ENCODE peak calls at places on chromosome 20, in four cellular contexts. One of them, this sample, is unnamed.

GRCh38 chr20:57688864-57689263 is 21.0 kb downstream of the PMEPA1 start:
- DNase-seq in epithelial cell of esophagus: no peak
- DNase-seq in psoas muscle: peak
- DNase-seq in RPMI8226: no peak
- DNase-seq in this sample: no peak

GRCh38 chr20:18662279-18662678 is 74.4 kb downstream of the DTD1 start:
- DNase-seq in epithelial cell of esophagus: no peak
- DNase-seq in psoas muscle: no peak
- DNase-seq in RPMI8226: peak
- DNase-seq in this sample: no peak

GRCh38 chr20:61725145-61725544 is 340.5 kb downstream of the TAF4 start:
- DNase-seq in epithelial cell of esophagus: no peak
- DNase-seq in psoas muscle: no peak
- DNase-seq in RPMI8226: no peak
- DNase-seq in this sample: no peak

GRCh38 chr20:39019805-39020325 is 57.7 kb downstream of the DHX35 start:
- DNase-seq in epithelial cell of esophagus: no peak
- DNase-seq in psoas muscle: no peak
- DNase-seq in RPMI8226: peak
- DNase-seq in this sample: no peak

GRCh38 chr20:5041433-5041832 is 40.1 kb upstream of the SLC23A2 start:
- DNase-seq in epithelial cell of esophagus: no peak
- DNase-seq in psoas muscle: no peak
- DNase-seq in RPMI8226: no peak
- DNase-seq in this sample: no peak

GRCh38 chr20:34595377-34596184 is 37.1 kb downstream of the MAP1LC3A start:
- DNase-seq in epithelial cell of esophagus: no peak
- DNase-seq in psoas muscle: no peak
- DNase-seq in RPMI8226: no peak
- DNase-seq in this sample: no peak

GRCh38 chr20:62804021-62804631 is 509 bp upstream of the OGFR start:
- DNase-seq in epithelial cell of esophagus: no peak
- DNase-seq in psoas muscle: no peak
- DNase-seq in RPMI8226: no peak
- DNase-seq in this sample: no peak

GRCh38 chr20:48189177-48189576 is 403.9 kb upstream of the SULF2 start:
- DNase-seq in epithelial cell of esophagus: peak
- DNase-seq in psoas muscle: no peak
- DNase-seq in RPMI8226: peak
- DNase-seq in this sample: peak

GRCh38 chr20:47951521-47951951 is 166.3 kb upstream of the SULF2 start:
- DNase-seq in epithelial cell of esophagus: peak
- DNase-seq in psoas muscle: no peak
- DNase-seq in RPMI8226: no peak
- DNase-seq in this sample: peak

GRCh38 chr20:36507746-36508145 is 33.6 kb upstream of the MYL9 start:
- DNase-seq in epithelial cell of esophagus: peak
- DNase-seq in psoas muscle: no peak
- DNase-seq in RPMI8226: no peak
- DNase-seq in this sample: no peak

GRCh38 chr20:21103582-21104465 is 2.3 kb downstream of the LINC00237 start:
- DNase-seq in epithelial cell of esophagus: peak
- DNase-seq in psoas muscle: no peak
- DNase-seq in RPMI8226: peak
- DNase-seq in this sample: no peak

GRCh38 chr20:10314198-10314597 is 95.6 kb downstream of the SNAP25 start:
- DNase-seq in epithelial cell of esophagus: no peak
- DNase-seq in psoas muscle: no peak
- DNase-seq in RPMI8226: no peak
- DNase-seq in this sample: no peak

GRCh38 chr20:44910690-44911262 is 916 bp downstream of the PABPC1L start:
- DNase-seq in epithelial cell of esophagus: no peak
- DNase-seq in psoas muscle: no peak
- DNase-seq in RPMI8226: peak
- DNase-seq in this sample: no peak

GRCh38 chr20:37727247-37727956 is 33.6 kb downstream of the CTNNBL1 start:
- DNase-seq in epithelial cell of esophagus: peak
- DNase-seq in psoas muscle: no peak
- DNase-seq in RPMI8226: no peak
- DNase-seq in this sample: peak

GRCh38 chr20:7214081-7214740 is 446.7 kb downstream of the BMP2 start:
- DNase-seq in epithelial cell of esophagus: peak
- DNase-seq in psoas muscle: no peak
- DNase-seq in RPMI8226: no peak
- DNase-seq in this sample: no peak

GRCh38 chr20:3312940-3313656 is 74.1 kb upstream of the SLC4A11 start:
- DNase-seq in epithelial cell of esophagus: peak
- DNase-seq in psoas muscle: no peak
- DNase-seq in RPMI8226: peak
- DNase-seq in this sample: peak

GRCh38 chr20:44931911-44932310 is 22.1 kb downstream of the PABPC1L start:
- DNase-seq in epithelial cell of esophagus: no peak
- DNase-seq in psoas muscle: no peak
- DNase-seq in RPMI8226: no peak
- DNase-seq in this sample: no peak

GRCh38 chr20:45011108-45011526 is 44.8 kb downstream of the STK4 start:
- DNase-seq in epithelial cell of esophagus: peak
- DNase-seq in psoas muscle: no peak
- DNase-seq in RPMI8226: peak
- DNase-seq in this sample: peak

GRCh38 chr20:48723308-48724264 is 104.2 kb downstream of the PREX1 start:
- DNase-seq in epithelial cell of esophagus: no peak
- DNase-seq in psoas muscle: peak
- DNase-seq in RPMI8226: no peak
- DNase-seq in this sample: peak

GRCh38 chr20:3786665-3787639 is at the start of gene CENPB:
- DNase-seq in epithelial cell of esophagus: peak
- DNase-seq in psoas muscle: peak
- DNase-seq in RPMI8226: peak
- DNase-seq in this sample: no peak

GRCh38 chr20:45727044-45727443 is 4.9 kb downstream of the SPINT4 start:
- DNase-seq in epithelial cell of esophagus: no peak
- DNase-seq in psoas muscle: no peak
- DNase-seq in RPMI8226: no peak
- DNase-seq in this sample: peak

GRCh38 chr20:34066476-34067090 is 45.5 kb downstream of the EIF2S2 start:
- DNase-seq in epithelial cell of esophagus: peak
- DNase-seq in psoas muscle: no peak
- DNase-seq in RPMI8226: no peak
- DNase-seq in this sample: no peak

GRCh38 chr20:11912013-11912663 is 5.6 kb upstream of the BTBD3 start:
- DNase-seq in epithelial cell of esophagus: peak
- DNase-seq in psoas muscle: no peak
- DNase-seq in RPMI8226: peak
- DNase-seq in this sample: no peak

This sample was measured in renal cortical epithelial cell.